ENCODE peak calls at places on chromosomes 2 and 18, in ten cellular contexts. One of them, this sample, is unnamed.

GRCh38 chr18:3281456-3282400 is 19.8 kb downstream of the MYL12B start:
- DNase-seq in NCI-H1105 treated with DMSO at 0.1 percent for 48 hours: peak
- DNase-seq in Peyer's patch: no peak
- DNase-seq in stimulated activated CD4-positive, alpha-beta T cell treated with anti-CD3 and anti-CD28 coated beads, Interleukin-12 subunit alpha, Interleukin-12 subunit beta, amount 100 ng/mL, for 24 hours: no peak
- DNase-seq in neural crest cell: no peak
- DNase-seq in GM13977: peak
- DNase-seq in CD8-positive, alpha-beta T cell: no peak
- DNase-seq in transverse colon: no peak
- DNase-seq in SW480: peak
- DNase-seq in activated CD8-positive, alpha-beta T cell treated with anti-CD3 and anti-CD28 coated beads, Interleukin-2, amount 10 ng/mL, durations not matched to agents 7 days and 5 days: no peak
- DNase-seq in this sample: no peak

GRCh38 chr2:121504316-121504715 is 26.4 kb upstream of the RNU4ATAC start:
- DNase-seq in NCI-H1105 treated with DMSO at 0.1 percent for 48 hours: no peak
- DNase-seq in Peyer's patch: no peak
- DNase-seq in GM13977: no peak
- DNase-seq in neural crest cell: no peak
- DNase-seq in activated CD8-positive, alpha-beta T cell treated with anti-CD3 and anti-CD28 coated beads, Interleukin-2, amount 10 ng/mL, durations not matched to agents 7 days and 5 days: no peak
- DNase-seq in transverse colon: no peak
- DNase-seq in stimulated activated CD4-positive, alpha-beta T cell treated with anti-CD3 and anti-CD28 coated beads, Interleukin-12 subunit alpha, Interleukin-12 subunit beta, amount 100 ng/mL, for 24 hours: no peak
- DNase-seq in CD8-positive, alpha-beta T cell: no peak
- DNase-seq in SW480: no peak
- DNase-seq in this sample: no peak

GRCh38 chr2:193527146-193527545 is 1332.4 kb upstream of the TMEFF2 start:
- DNase-seq in NCI-H1105 treated with DMSO at 0.1 percent for 48 hours: no peak
- DNase-seq in GM13977: no peak
- DNase-seq in Peyer's patch: no peak
- DNase-seq in activated CD8-positive, alpha-beta T cell treated with anti-CD3 and anti-CD28 coated beads, Interleukin-2, amount 10 ng/mL, durations not matched to agents 7 days and 5 days: no peak
- DNase-seq in transverse colon: no peak
- DNase-seq in SW480: no peak
- DNase-seq in stimulated activated CD4-positive, alpha-beta T cell treated with anti-CD3 and anti-CD28 coated beads, Interleukin-12 subunit alpha, Interleukin-12 subunit beta, amount 100 ng/mL, for 24 hours: no peak
- DNase-seq in neural crest cell: no peak
- DNase-seq in CD8-positive, alpha-beta T cell: no peak
- DNase-seq in this sample: no peak

GRCh38 chr2:118687201-118687600 is 160.2 kb downstream of the EN1 start:
- DNase-seq in neural crest cell: no peak
- DNase-seq in NCI-H1105 treated with DMSO at 0.1 percent for 48 hours: no peak
- DNase-seq in stimulated activated CD4-positive, alpha-beta T cell treated with anti-CD3 and anti-CD28 coated beads, Interleukin-12 subunit alpha, Interleukin-12 subunit beta, amount 100 ng/mL, for 24 hours: no peak
- DNase-seq in GM13977: no peak
- DNase-seq in Peyer's patch: no peak
- DNase-seq in CD8-positive, alpha-beta T cell: no peak
- DNase-seq in transverse colon: no peak
- DNase-seq in activated CD8-positive, alpha-beta T cell treated with anti-CD3 and anti-CD28 coated beads, Interleukin-2, amount 10 ng/mL, durations not matched to agents 7 days and 5 days: no peak
- DNase-seq in SW480: no peak
- DNase-seq in this sample: no peak

GRCh38 chr2:223180463-223180862 is 128.5 kb downstream of the KCNE4 start:
- DNase-seq in neural crest cell: no peak
- DNase-seq in Peyer's patch: no peak
- DNase-seq in NCI-H1105 treated with DMSO at 0.1 percent for 48 hours: no peak
- DNase-seq in activated CD8-positive, alpha-beta T cell treated with anti-CD3 and anti-CD28 coated beads, Interleukin-2, amount 10 ng/mL, durations not matched to agents 7 days and 5 days: no peak
- DNase-seq in transverse colon: no peak
- DNase-seq in SW480: no peak
- DNase-seq in CD8-positive, alpha-beta T cell: no peak
- DNase-seq in stimulated activated CD4-positive, alpha-beta T cell treated with anti-CD3 and anti-CD28 coated beads, Interleukin-12 subunit alpha, Interleukin-12 subunit beta, amount 100 ng/mL, for 24 hours: no peak
- DNase-seq in GM13977: no peak
- DNase-seq in this sample: no peak

GRCh38 chr2:217943379-217944321 is 59.1 kb downstream of the TNS1 start:
- DNase-seq in NCI-H1105 treated with DMSO at 0.1 percent for 48 hours: no peak
- DNase-seq in SW480: peak
- DNase-seq in transverse colon: peak
- DNase-seq in CD8-positive, alpha-beta T cell: no peak
- DNase-seq in Peyer's patch: peak
- DNase-seq in neural crest cell: peak
- DNase-seq in activated CD8-positive, alpha-beta T cell treated with anti-CD3 and anti-CD28 coated beads, Interleukin-2, amount 10 ng/mL, durations not matched to agents 7 days and 5 days: peak
- DNase-seq in GM13977: no peak
- DNase-seq in stimulated activated CD4-positive, alpha-beta T cell treated with anti-CD3 and anti-CD28 coated beads, Interleukin-12 subunit alpha, Interleukin-12 subunit beta, amount 100 ng/mL, for 24 hours: no peak
- DNase-seq in this sample: no peak

GRCh38 chr2:56185101-56185581 is 1.4 kb downstream of the CCDC85A start:
- DNase-seq in NCI-H1105 treated with DMSO at 0.1 percent for 48 hours: peak
- DNase-seq in activated CD8-positive, alpha-beta T cell treated with anti-CD3 and anti-CD28 coated beads, Interleukin-2, amount 10 ng/mL, durations not matched to agents 7 days and 5 days: no peak
- DNase-seq in Peyer's patch: peak
- DNase-seq in stimulated activated CD4-positive, alpha-beta T cell treated with anti-CD3 and anti-CD28 coated beads, Interleukin-12 subunit alpha, Interleukin-12 subunit beta, amount 100 ng/mL, for 24 hours: no peak
- DNase-seq in transverse colon: no peak
- DNase-seq in neural crest cell: no peak
- DNase-seq in SW480: peak
- DNase-seq in GM13977: no peak
- DNase-seq in CD8-positive, alpha-beta T cell: no peak
- DNase-seq in this sample: no peak

GRCh38 chr2:239255218-239255617 is 145.6 kb downstream of the HDAC4 start:
- DNase-seq in NCI-H1105 treated with DMSO at 0.1 percent for 48 hours: no peak
- DNase-seq in CD8-positive, alpha-beta T cell: no peak
- DNase-seq in SW480: no peak
- DNase-seq in transverse colon: no peak
- DNase-seq in stimulated activated CD4-positive, alpha-beta T cell treated with anti-CD3 and anti-CD28 coated beads, Interleukin-12 subunit alpha, Interleukin-12 subunit beta, amount 100 ng/mL, for 24 hours: no peak
- DNase-seq in activated CD8-positive, alpha-beta T cell treated with anti-CD3 and anti-CD28 coated beads, Interleukin-2, amount 10 ng/mL, durations not matched to agents 7 days and 5 days: no peak
- DNase-seq in GM13977: no peak
- DNase-seq in neural crest cell: no peak
- DNase-seq in Peyer's patch: no peak
- DNase-seq in this sample: no peak

GRCh38 chr2:234994340-234995321 is 42.8 kb downstream of the SH3BP4 start:
- DNase-seq in Peyer's patch: no peak
- DNase-seq in SW480: no peak
- DNase-seq in NCI-H1105 treated with DMSO at 0.1 percent for 48 hours: no peak
- DNase-seq in activated CD8-positive, alpha-beta T cell treated with anti-CD3 and anti-CD28 coated beads, Interleukin-2, amount 10 ng/mL, durations not matched to agents 7 days and 5 days: no peak
- DNase-seq in CD8-positive, alpha-beta T cell: no peak
- DNase-seq in transverse colon: no peak
- DNase-seq in GM13977: no peak
- DNase-seq in neural crest cell: no peak
- DNase-seq in stimulated activated CD4-positive, alpha-beta T cell treated with anti-CD3 and anti-CD28 coated beads, Interleukin-12 subunit alpha, Interleukin-12 subunit beta, amount 100 ng/mL, for 24 hours: no peak
- DNase-seq in this sample: no peak